ENCODE peak calls at places on chromosomes 11 and 22, in nine cellular contexts. S is endothelial cell; C is Peyer's patch; R is stimulated activated CD4-positive, alpha-beta T cell treated with anti-CD3 and anti-CD28 coated beads, Interleukin-4, amount 100 ng/mL, for 48 hours; T is skeletal muscle cell; O is lower lobe of right lung; Z is right lobe of liver; A is activated effector memory CD4-positive, alpha-beta T cell treated with anti-CD3 and anti-CD28 coated beads, Interleukin-2, amount 50 U/mL, for 16 hours; W is heart right ventricle. N is an unnamed sample.

GRCh38 chr11:7892059-7892699 is 38.9 kb downstream of the OR10A6 start:
- DNase-seq in S (no peak), C (no peak), R (no peak), T (peak), O (no peak), Z (no peak), A (no peak), W (no peak), N (peak)

GRCh38 chr22:26666035-26666338 is 8.6 kb downstream of the MIAT start:
- DNase-seq in S (no peak), C (no peak), R (no peak), T (no peak), O (no peak), Z (no peak), A (no peak), W (no peak), N (no peak)

GRCh38 chr11:110296226-110297081 is at the start of gene RDX:
- DNase-seq in S (peak), C (peak), R (peak), T (peak), O (peak), Z (peak), A (peak), W (peak), N (peak)

GRCh38 chr22:35616043-35616442 is 1.1 kb downstream of the MB start:
- DNase-seq in S (no peak), C (no peak), R (no peak), T (no peak), O (no peak), Z (no peak), A (no peak), W (no peak), N (no peak)

GRCh38 chr11:16000065-16000464 is 356.3 kb downstream of the SOX6 start:
- DNase-seq in S (no peak), C (no peak), R (no peak), T (peak), O (no peak), Z (no peak), A (no peak), W (no peak), N (peak)

GRCh38 chr22:19706661-19707151 is 7.6 kb upstream of the SEPTIN5 start:
- DNase-seq in S (no peak), C (no peak), R (no peak), T (no peak), O (no peak), Z (no peak), A (peak), W (no peak), N (no peak)

GRCh38 chr22:18119409-18120110 is 9.0 kb downstream of the TUBA8 start:
- DNase-seq in S (no peak), C (no peak), R (no peak), T (no peak), O (no peak), Z (peak), A (no peak), W (peak), N (no peak)

GRCh38 chr22:44919691-44920090 is 90.1 kb downstream of the PHF21B start:
- DNase-seq in S (no peak), C (no peak), R (no peak), T (no peak), O (peak), Z (no peak), A (no peak), W (no peak), N (no peak)

GRCh38 chr22:17140826-17141771 is 18.0 kb downstream of the HDHD5 start:
- DNase-seq in S (no peak), C (no peak), R (no peak), T (no peak), O (no peak), Z (no peak), A (peak), W (no peak), N (no peak)

GRCh38 chr22:20524004-20524481 is 16.6 kb downstream of the MED15 start:
- DNase-seq in S (no peak), C (no peak), R (no peak), T (no peak), O (no peak), Z (no peak), A (peak), W (no peak), N (peak)

GRCh38 chr22:35301370-35301874 is 1.7 kb downstream of the TOM1 start:
- DNase-seq in S (no peak), C (no peak), R (no peak), T (peak), O (peak), Z (peak), A (no peak), W (no peak), N (peak)

GRCh38 chr11:7672960-7673723 is at the start of gene CYB5R2:
- DNase-seq in S (peak), C (peak), R (no peak), T (no peak), O (peak), Z (peak), A (peak), W (peak), N (peak)

GRCh38 chr11:75735181-75735845 is 17.7 kb downstream of the MOGAT2 start:
- DNase-seq in S (no peak), C (no peak), R (no peak), T (no peak), O (no peak), Z (no peak), A (peak), W (no peak), N (no peak)

GRCh38 chr11:16986434-16987204 is 27.6 kb downstream of the PLEKHA7 start:
- DNase-seq in S (no peak), C (peak), R (peak), T (no peak), O (peak), Z (peak), A (peak), W (no peak), N (no peak)

GRCh38 chr11:6237903-6238302 is 986 bp upstream of the CNGA4 start:
- DNase-seq in S (no peak), C (no peak), R (no peak), T (no peak), O (no peak), Z (no peak), A (no peak), W (no peak), N (no peak)

GRCh38 chr11:9601041-9601875 is 27.8 kb downstream of the WEE1 start:
- DNase-seq in S (no peak), C (peak), R (peak), T (peak), O (no peak), Z (no peak), A (peak), W (no peak), N (peak)

GRCh38 chr11:134261626-134262488 is 8.5 kb downstream of the ACAD8 start:
- DNase-seq in S (peak), C (no peak), R (no peak), T (peak), O (no peak), Z (no peak), A (peak), W (no peak), N (peak)

GRCh38 chr22:26568207-26568706 is 21.7 kb downstream of the TPST2 start:
- DNase-seq in S (peak), C (no peak), R (no peak), T (no peak), O (no peak), Z (no peak), A (no peak), W (no peak), N (no peak)

GRCh38 chr11:47020793-47021624 is 84.4 kb downstream of the CSTPP1 start:
- DNase-seq in S (no peak), C (no peak), R (no peak), T (no peak), O (no peak), Z (no peak), A (no peak), W (no peak), N (peak)

GRCh38 chr11:19027829-19028595 is 32.5 kb downstream of the MRGPRX2 start:
- DNase-seq in S (no peak), C (no peak), R (no peak), T (peak), O (no peak), Z (no peak), A (no peak), W (no peak), N (peak)

GRCh38 chr11:75245356-75246005 is 4.9 kb downstream of the TPBGL start:
- DNase-seq in S (no peak), C (peak), R (no peak), T (no peak), O (no peak), Z (peak), A (peak), W (no peak), N (no peak)

GRCh38 chr11:1751999-1752906 is 1.9 kb upstream of the IFITM10 start:
- DNase-seq in S (no peak), C (no peak), R (no peak), T (no peak), O (peak), Z (peak), A (no peak), W (no peak), N (no peak)

GRCh38 chr11:121143921-121144320 is 42.9 kb downstream of the TECTA start:
- DNase-seq in S (no peak), C (no peak), R (no peak), T (no peak), O (no peak), Z (no peak), A (no peak), W (no peak), N (no peak)

GRCh38 chr11:59173964-59174663 is 2.2 kb downstream of the DTX4 start:
- DNase-seq in S (no peak), C (no peak), R (no peak), T (no peak), O (peak), Z (peak), A (no peak), W (no peak), N (peak)

GRCh38 chr11:8744423-8744822 is 61.8 kb downstream of the RPL27A start:
- DNase-seq in S (no peak), C (no peak), R (no peak), T (no peak), O (no peak), Z (no peak), A (no peak), W (no peak), N (no peak)

GRCh38 chr22:38141574-38141973 is 31.1 kb upstream of the BAIAP2L2 start:
- DNase-seq in S (no peak), C (no peak), R (no peak), T (no peak), O (no peak), Z (no peak), A (no peak), W (no peak), N (no peak)

GRCh38 chr22:49935561-49935960 is 17.1 kb downstream of the CRELD2 start:
- DNase-seq in S (no peak), C (no peak), R (no peak), T (no peak), O (no peak), Z (peak), A (no peak), W (no peak), N (peak)

GRCh38 chr22:47063071-47063509 is 300.6 kb downstream of the TBC1D22A start:
- DNase-seq in S (no peak), C (no peak), R (no peak), T (no peak), O (no peak), Z (no peak), A (peak), W (no peak), N (no peak)

GRCh38 chr11:66848671-66849500 is 5.6 kb downstream of the RCE1 start:
- DNase-seq in S (no peak), C (no peak), R (no peak), T (no peak), O (no peak), Z (peak), A (no peak), W (no peak), N (no peak)

GRCh38 chr11:65478411-65479183 is 20.2 kb upstream of the MALAT1 start:
- DNase-seq in S (no peak), C (no peak), R (no peak), T (no peak), O (peak), Z (peak), A (no peak), W (peak), N (peak)

GRCh38 chr11:7495997-7496545 is 10.8 kb downstream of the OLFML1 start:
- DNase-seq in S (no peak), C (peak), R (no peak), T (no peak), O (peak), Z (no peak), A (no peak), W (no peak), N (no peak)